ENCODE peak calls at places on chromosome 22, in six cellular contexts. I, E, H, M, W and V are unnamed samples.

GRCh38 chr22:37562049-37562784 is 1.9 kb downstream of the CDC42EP1 start:
- DNase-seq in M (no peak), W (no peak), E (no peak), H (no peak), I (no peak), V (no peak)

GRCh38 chr22:50189184-50189848 is 3.6 kb downstream of the TRABD start:
- DNase-seq in E (no peak), I (no peak), M (no peak), H (no peak), W (no peak), V (no peak)

GRCh38 chr22:50184004-50184461 is 1.7 kb upstream of the TRABD start:
- DNase-seq in W (no peak), H (no peak), E (no peak), M (peak), I (no peak), V (no peak)

GRCh38 chr22:39928556-39929401 is 27.9 kb downstream of the GRAP2 start:
- DNase-seq in M (no peak), E (no peak), I (no peak), W (no peak), H (no peak), V (no peak)

GRCh38 chr22:35467788-35468187 is 67.8 kb downstream of the MCM5 start:
- DNase-seq in E (no peak), M (peak), H (peak), W (peak), I (no peak), V (no peak)

GRCh38 chr22:38314992-38315800 is 2.0 kb downstream of the CSNK1E start:
- DNase-seq in I (no peak), E (no peak), W (no peak), H (no peak), M (no peak), V (no peak)

GRCh38 chr22:28051787-28052356 is 132.8 kb upstream of the PITPNB start:
- DNase-seq in I (peak), H (no peak), W (peak), E (no peak), M (peak), V (no peak)

GRCh38 chr22:19582033-19582693 is 58.0 kb upstream of the CLDN5 start:
- DNase-seq in H (no peak), M (no peak), E (no peak), I (no peak), W (no peak), V (no peak)

GRCh38 chr22:40418366-40419201 is 48.2 kb downstream of the SGSM3 start:
- DNase-seq in W (no peak), H (no peak), I (no peak), E (no peak), M (no peak), V (no peak)

GRCh38 chr22:24437820-24438328 is 10.5 kb downstream of the ADORA2A start:
- DNase-seq in M (no peak), W (no peak), I (no peak), H (no peak), E (no peak), V (no peak)

GRCh38 chr22:49623176-49623575 is 204.5 kb downstream of the BRD1 start:
- DNase-seq in H (no peak), W (no peak), M (no peak), I (no peak), E (no peak), V (no peak)

GRCh38 chr22:17152971-17153370 is 6.1 kb downstream of the HDHD5 start:
- DNase-seq in M (no peak), H (no peak), E (no peak), W (no peak), I (no peak), V (no peak)

GRCh38 chr22:40107756-40108437 is 69.8 kb upstream of the TNRC6B start:
- DNase-seq in E (no peak), W (no peak), I (peak), H (no peak), M (peak), V (peak)